ENCODE peak calls at places on chromosome 13, in ten cellular contexts. S is skeletal muscle cell; H is NCI-H2081; T is activated naive CD4-positive, alpha-beta T cell treated with anti-CD3 and anti-CD28 coated beads for 36 hours; W is Karpas-422; J is substantia nigra; E is stimulated activated CD8-positive, alpha-beta memory T cell treated with anti-CD3 and anti-CD28 coated beads, Interleukin-2, amount 100 ng/mL, for 1 hour; L is anterior cingulate cortex; B is brain microvascular endothelial cell; X is coronary artery. U is an unnamed sample.
A peak's percentile ranks its signal among the peaks of the same experiment; 100 is the strongest.

GRCh38 chr13:87792878-87793277 is 121.7 kb downstream of the SLITRK5 start:
- DNase-seq in S (no peak), H (no peak), T (no peak), W (no peak), J (no peak), E (no peak), L (no peak), B (no peak), X (no peak), U (no peak)

GRCh38 chr13:50678464-50679162 is 164.9 kb downstream of the DLEU7 start:
- DNase-seq in S (peak; percentile 78), H (no peak), T (no peak), W (no peak), J (no peak), E (no peak), L (no peak), B (peak; percentile 95), X (no peak), U (no peak)

GRCh38 chr13:35927554-35927953 is 203.6 kb downstream of the DCLK1 start:
- DNase-seq in S (no peak), H (no peak), T (no peak), W (no peak), J (no peak), E (no peak), L (no peak), B (peak; percentile 90), X (no peak), U (no peak)

GRCh38 chr13:25064396-25064795 is 31.5 kb upstream of the PABPC3 start:
- DNase-seq in S (no peak), H (peak; percentile 40), T (no peak), W (no peak), J (no peak), E (no peak), L (no peak), B (no peak), X (no peak), U (no peak)

GRCh38 chr13:33340631-33341030 is 55.1 kb upstream of the STARD13 start:
- DNase-seq in S (no peak), H (no peak), T (no peak), W (no peak), J (no peak), E (no peak), L (no peak), B (no peak), X (no peak), U (no peak)

GRCh38 chr13:33032037-33032625 is 15.9 kb downstream of the KL start:
- DNase-seq in S (no peak), H (no peak), T (no peak), W (no peak), J (no peak), E (no peak), L (no peak), B (peak; percentile 21), X (no peak), U (no peak)

GRCh38 chr13:78137404-78138142 is 218.9 kb upstream of the EDNRB start:
- DNase-seq in S (peak; percentile 14), H (peak; percentile 71), T (peak; percentile 8), W (peak; percentile 77), J (no peak), E (no peak), L (no peak), B (peak; percentile 53), X (no peak), U (peak; percentile 25)

GRCh38 chr13:80428344-80429096 is 87.6 kb upstream of the SPRY2 start:
- DNase-seq in S (no peak), H (no peak), T (no peak), W (no peak), J (no peak), E (no peak), L (no peak), B (no peak), X (no peak), U (no peak)

GRCh38 chr13:30895773-30896172 is 10.3 kb upstream of the MEDAG start:
- DNase-seq in S (peak; percentile 82), H (no peak), T (no peak), W (no peak), J (no peak), E (no peak), L (no peak), B (peak; percentile 87), X (peak; percentile 92), U (no peak)

GRCh38 chr13:45364876-45365557 is 24.0 kb upstream of the TPT1 start:
- DNase-seq in S (no peak), H (no peak), T (no peak), W (no peak), J (no peak), E (no peak), L (no peak), B (no peak), X (no peak), U (no peak)

GRCh38 chr13:50941146-50941545 is 31.6 kb downstream of the RNASEH2B start:
- DNase-seq in S (no peak), H (no peak), T (no peak), W (no peak), J (no peak), E (no peak), L (no peak), B (no peak), X (no peak), U (no peak)

GRCh38 chr13:98280176-98280510 is 103.1 kb upstream of the RNF113B start:
- DNase-seq in S (no peak), H (no peak), T (no peak), W (no peak), J (no peak), E (no peak), L (no peak), B (no peak), X (no peak), U (no peak)

GRCh38 chr13:90171649-90172048 is 1175.8 kb upstream of the MIR17HG start:
- DNase-seq in S (peak; percentile 5), H (no peak), T (no peak), W (no peak), J (no peak), E (no peak), L (no peak), B (no peak), X (no peak), U (no peak)

GRCh38 chr13:39284801-39285388 is 246.6 kb downstream of the NHLRC3 start:
- DNase-seq in S (no peak), H (no peak), T (no peak), W (no peak), J (no peak), E (no peak), L (no peak), B (no peak), X (no peak), U (no peak)

GRCh38 chr13:44157614-44158013 is 216.0 kb upstream of the SERP2 start:
- DNase-seq in S (no peak), H (no peak), T (no peak), W (no peak), J (no peak), E (no peak), L (no peak), B (no peak), X (no peak), U (no peak)

GRCh38 chr13:47798906-47799305 is 202.2 kb downstream of the SUCLA2 start:
- DNase-seq in S (no peak), H (no peak), T (no peak), W (peak; percentile 66), J (no peak), E (no peak), L (no peak), B (peak; percentile 24), X (no peak), U (no peak)

GRCh38 chr13:67224148-67224846 is 5.8 kb downstream of the PCDH9 start:
- DNase-seq in S (peak; percentile 75), H (peak; percentile 78), T (peak; percentile 67), W (peak; percentile 86), J (peak; percentile 74), E (no peak), L (peak; percentile 75), B (peak; percentile 71), X (no peak), U (peak; percentile 11)

GRCh38 chr13:95494082-95494681 is 58.3 kb upstream of the CLDN10 start:
- DNase-seq in S (no peak), H (peak; percentile 84), T (no peak), W (peak; percentile 80), J (no peak), E (no peak), L (no peak), B (peak; percentile 59), X (no peak), U (peak; percentile 30)

GRCh38 chr13:26561636-26562537 is 4.4 kb downstream of the WASF3 start:
- DNase-seq in S (no peak), H (no peak), T (no peak), W (no peak), J (no peak), E (no peak), L (no peak), B (peak; percentile 53), X (no peak), U (no peak)

GRCh38 chr13:42047561-42048322 is 706 bp upstream of the DGKH start:
- DNase-seq in S (no peak), H (peak; percentile 31), T (peak; percentile 64), W (peak; percentile 46), J (no peak), E (no peak), L (peak; percentile 26), B (peak; percentile 43), X (peak; percentile 77), U (peak; percentile 31)

U was measured in germinal center.